ENCODE peak calls at places on chromosomes 12 and 14, in four cellular contexts. T is astrocyte of the cerebellum, C is H9, W is esophagus squamous epithelium. H is an unnamed sample.

GRCh38 chr14:88168498-88169165 is 154.4 kb downstream of the KCNK10 start:
- DNase-seq in T (no peak), C (peak), W (no peak), H (peak)

GRCh38 chr14:64541261-64541970 is 875 bp downstream of the HSPA2 start:
- DNase-seq in T (no peak), C (no peak), W (no peak), H (peak)

GRCh38 chr14:20179218-20179617 is 11.5 kb upstream of the OR11G2 start:
- DNase-seq in T (no peak), C (no peak), W (no peak), H (no peak)

GRCh38 chr12:51911788-51912711 is 4.7 kb downstream of the ACVRL1 start:
- DNase-seq in T (no peak), C (no peak), W (no peak), H (no peak)

GRCh38 chr12:104055686-104056388 is 5.8 kb upstream of the GLT8D2 start:
- DNase-seq in T (no peak), C (no peak), W (no peak), H (no peak)

GRCh38 chr12:39772708-39773665 is 153.4 kb upstream of the ABCD2 start:
- DNase-seq in T (no peak), C (no peak), W (no peak), H (no peak)

GRCh38 chr14:101018561-101019290 is 115.2 kb upstream of the RTL1 start:
- DNase-seq in T (no peak), C (peak), W (no peak), H (no peak)

GRCh38 chr12:76080729-76081415 is 3.6 kb downstream of the NAP1L1 start:
- DNase-seq in T (no peak), C (no peak), W (no peak), H (peak)

GRCh38 chr12:19992311-19992710 is 376.0 kb upstream of the PDE3A start:
- DNase-seq in T (no peak), C (no peak), W (no peak), H (no peak)

GRCh38 chr14:70873627-70874026 is 33.6 kb upstream of the PCNX1 start:
- DNase-seq in T (no peak), C (no peak), W (no peak), H (peak)

GRCh38 chr12:21911832-21912231 is 29.4 kb downstream of the ABCC9 start:
- DNase-seq in T (no peak), C (no peak), W (no peak), H (no peak)

GRCh38 chr14:26548431-26548830 is 49.4 kb downstream of the NOVA1 start:
- DNase-seq in T (no peak), C (no peak), W (no peak), H (no peak)

GRCh38 chr14:92860097-92860496 is 62.9 kb upstream of the CHGA start:
- DNase-seq in T (no peak), C (no peak), W (no peak), H (no peak)

GRCh38 chr14:89466460-89466859 is 49.4 kb upstream of the FOXN3 start:
- DNase-seq in T (no peak), C (no peak), W (no peak), H (peak)

GRCh38 chr14:82626156-82627055 is 1092.8 kb upstream of the SEL1L start:
- DNase-seq in T (no peak), C (no peak), W (no peak), H (no peak)

GRCh38 chr14:53458368-53458814 is 305.3 kb upstream of the DDHD1 start:
- DNase-seq in T (peak), C (no peak), W (no peak), H (no peak)

GRCh38 chr14:60183724-60184596 is 18.8 kb upstream of the DHRS7 start:
- DNase-seq in T (peak), C (no peak), W (no peak), H (peak)

GRCh38 chr14:67464377-67464776 is 24.1 kb downstream of the TMEM229B start:
- DNase-seq in T (no peak), C (no peak), W (no peak), H (peak)

GRCh38 chr12:130335517-130336392 is 1.9 kb upstream of the PIWIL1 start:
- DNase-seq in T (peak), C (no peak), W (no peak), H (peak)

GRCh38 chr12:109737631-109738030 is 24.0 kb downstream of the FAM222A start:
- DNase-seq in T (no peak), C (no peak), W (no peak), H (no peak)

GRCh38 chr12:13941258-13942249 is 39.8 kb downstream of the GRIN2B start:
- DNase-seq in T (peak), C (peak), W (no peak), H (peak)

DNA sequence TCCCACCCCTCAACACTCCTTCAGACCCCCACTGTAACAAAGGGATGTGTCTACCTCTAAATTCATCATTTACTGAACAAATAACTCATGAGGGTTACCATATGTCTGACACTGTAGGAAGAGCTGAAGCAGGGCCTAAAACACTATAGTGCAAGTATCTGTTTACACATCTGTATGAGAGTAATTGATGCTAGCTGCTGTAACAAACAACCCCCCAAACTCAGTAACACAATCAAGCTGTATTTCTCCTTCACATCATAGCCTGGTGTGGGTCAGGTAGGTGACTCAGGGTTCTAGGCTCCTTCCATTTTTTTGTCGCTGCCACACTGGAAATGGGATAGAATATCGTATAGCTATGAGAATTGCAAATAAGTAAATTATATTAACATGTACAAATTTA is 65.0 kb downstream of the KICS2 start:
- DNase-seq in T (no peak), C (no peak), W (no peak), H (no peak)
- TF ChIP-seq CTCF in T (no peak), C (no peak), W (no peak), H (no peak)

DNA sequence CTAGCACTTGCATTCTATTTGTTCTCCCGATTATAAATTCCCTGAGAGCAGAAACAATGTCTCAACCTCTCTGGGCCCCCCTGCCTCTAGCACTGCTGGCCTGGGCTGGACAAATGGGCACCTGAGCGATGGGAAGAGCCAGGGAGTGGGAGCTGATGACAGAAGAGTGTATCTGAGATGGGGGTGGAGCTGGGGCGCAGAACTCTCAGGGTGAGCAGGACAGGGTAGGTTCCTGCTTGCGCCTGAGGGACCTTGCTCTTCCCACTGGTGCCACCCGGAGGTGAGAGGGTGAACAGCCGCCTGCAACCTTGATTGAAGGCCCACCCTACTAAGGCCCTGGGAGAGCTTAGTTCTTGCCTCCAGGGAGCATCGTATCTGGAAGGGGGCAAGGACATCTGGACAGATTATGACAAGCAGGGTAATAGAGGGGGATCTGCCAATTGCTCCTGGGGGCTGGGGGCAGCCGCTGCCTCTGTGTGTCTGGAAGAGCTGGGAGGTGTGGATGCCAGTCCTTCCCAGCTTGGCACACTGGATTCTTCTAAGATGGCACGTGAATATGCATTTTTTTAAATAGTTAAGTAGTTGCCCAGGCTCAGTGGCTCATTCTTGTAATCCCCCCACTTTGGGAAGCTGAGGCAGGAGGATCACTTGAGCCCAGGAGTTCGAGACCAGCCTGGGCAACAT is 43.0 kb upstream of the TSPAN9 start:
- DNase-seq in T (peak), C (peak), W (no peak), H (peak)
- TF ChIP-seq CTCF in T (peak), C (peak), W (peak), H (peak)

DNA sequence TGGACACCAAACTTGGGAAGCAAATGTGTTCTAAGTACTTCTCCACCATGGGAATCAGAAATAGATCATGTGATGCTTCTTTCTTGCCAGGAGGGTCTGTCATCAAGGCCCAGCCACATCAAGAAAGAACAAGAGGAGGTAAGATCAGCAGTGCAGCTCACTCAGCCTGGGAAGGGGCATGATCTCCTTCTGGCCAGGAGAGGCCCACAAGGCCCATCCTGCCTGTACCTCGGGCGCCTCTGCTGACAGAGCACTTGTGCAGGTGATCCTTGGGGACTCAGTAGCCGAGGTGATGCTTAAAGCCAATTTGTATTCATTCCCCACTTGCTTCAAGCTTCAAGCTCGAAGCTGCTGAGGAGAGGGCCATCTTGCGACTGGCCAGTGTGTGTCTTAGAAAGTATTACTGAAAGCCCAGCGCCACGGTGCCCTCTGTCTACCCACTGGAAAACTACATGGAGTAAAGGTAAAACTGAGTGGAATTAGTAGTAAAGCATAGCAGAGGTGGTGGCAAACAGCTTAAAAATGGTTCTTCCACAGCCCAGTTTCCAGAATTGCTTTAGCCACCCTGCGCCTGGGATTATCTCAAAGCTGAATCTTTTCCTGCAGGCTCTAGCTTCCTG is 26.2 kb downstream of the RTRAF start:
- DNase-seq in T (no peak), C (peak), W (no peak), H (peak)
- TF ChIP-seq CTCF in T (peak), C (peak), W (no peak), H (no peak)

GRCh38 chr12:107670999-107671643 is 14.5 kb upstream of the PWP1 start:
- DNase-seq in T (no peak), C (peak), W (no peak), H (peak)
- TF ChIP-seq CTCF in T (peak), C (peak), W (peak), H (peak)

GRCh38 chr14:99527427-99528076 is 46.3 kb downstream of the CCNK start:
- DNase-seq in T (no peak), C (no peak), W (no peak), H (no peak)

GRCh38 chr14:99531221-99532096 is 50.2 kb downstream of the CCNK start:
- DNase-seq in T (peak), C (no peak), W (no peak), H (no peak)

GRCh38 chr14:99532310-99532709 is 51.1 kb downstream of the CCNK start:
- DNase-seq in T (no peak), C (no peak), W (no peak), H (no peak)

GRCh38 chr14:99530407-99530806 is 49.2 kb downstream of the CCNK start:
- DNase-seq in T (no peak), C (no peak), W (no peak), H (no peak)

GRCh38 chr14:99529899-99530298 is 48.7 kb downstream of the CCNK start:
- DNase-seq in T (no peak), C (no peak), W (no peak), H (no peak)
- TF ChIP-seq CTCF in T (no peak), C (no peak), W (no peak), H (no peak)

H was measured in activated CD8-positive, alpha-beta T cell treated with anti-CD3 and anti-CD28 coated beads for 36 hours.